ENCODE peak calls at places on chromosomes 16 and 17, in six cellular contexts. O, X, C, N, D and Q are unnamed samples.

GRCh38 chr17:68383443-68384321 is 73.6 kb downstream of the WIPI1 start:
- DNase-seq in O (no peak), X (no peak), C (peak), N (peak), D (peak), Q (no peak)

GRCh38 chr16:72549878-72550277 is 377.9 kb upstream of the PMFBP1 start:
- DNase-seq in O (no peak), X (no peak), C (no peak), N (no peak), D (no peak), Q (no peak)

GRCh38 chr16:89646906-89647305 is 10.6 kb downstream of the CHMP1A start:
- DNase-seq in O (no peak), X (no peak), C (no peak), N (no peak), D (no peak), Q (no peak)

GRCh38 chr17:79664925-79665738 is 54.3 kb upstream of the RBFOX3 start:
- DNase-seq in O (peak), X (no peak), C (peak), N (no peak), D (no peak), Q (no peak)

GRCh38 chr16:49529646-49530045 is 156.0 kb downstream of the C16orf78 start:
- DNase-seq in O (no peak), X (no peak), C (no peak), N (no peak), D (no peak), Q (no peak)

GRCh38 chr16:74743045-74743667 is 31.5 kb downstream of the FA2H start:
- DNase-seq in O (no peak), X (no peak), C (no peak), N (no peak), D (no peak), Q (no peak)

GRCh38 chr17:73696251-73696650 is 52.0 kb upstream of the SDK2 start:
- DNase-seq in O (no peak), X (no peak), C (no peak), N (no peak), D (no peak), Q (no peak)

GRCh38 chr17:41535764-41536481 is 7.8 kb upstream of the KRT19 start:
- DNase-seq in O (no peak), X (no peak), C (no peak), N (no peak), D (no peak), Q (no peak)

GRCh38 chr16:19127674-19128131 is 13.9 kb downstream of the ITPRIPL2 start:
- DNase-seq in O (no peak), X (peak), C (no peak), N (no peak), D (no peak), Q (no peak)

GRCh38 chr17:63768433-63768832 is 5.0 kb downstream of the CCDC47 start:
- DNase-seq in O (no peak), X (no peak), C (no peak), N (no peak), D (no peak), Q (no peak)

GRCh38 chr17:76383645-76384221 is 676 bp upstream of the SPHK1 start:
- DNase-seq in O (peak), X (peak), C (peak), N (peak), D (peak), Q (peak)